ENCODE peak calls at places on chromosome 6, in eight cellular contexts. One of them, this sample, is unnamed.

GRCh38 chr6:21200056-21200870 is 393.3 kb upstream of the SOX4 start:
- DNase-seq in nephron progenitor cell: no peak
- DNase-seq in PC-9: no peak
- DNase-seq in AG04450: no peak
- DNase-seq in HFFc6: no peak
- DNase-seq in astrocyte of the spinal cord: no peak
- DNase-seq in body of pancreas: no peak
- DNase-seq in B cell: no peak
- DNase-seq in this sample: no peak

GRCh38 chr6:167134448-167135328 is 11.8 kb downstream of the CCR6 start:
- DNase-seq in PC-9: no peak
- DNase-seq in B cell: no peak
- DNase-seq in HFFc6: no peak
- DNase-seq in AG04450: no peak
- DNase-seq in body of pancreas: no peak
- DNase-seq in nephron progenitor cell: no peak
- DNase-seq in astrocyte of the spinal cord: no peak
- DNase-seq in this sample: no peak

GRCh38 chr6:152204584-152204983 is 397.1 kb downstream of the ESR1 start:
- DNase-seq in body of pancreas: no peak
- DNase-seq in HFFc6: no peak
- DNase-seq in AG04450: no peak
- DNase-seq in B cell: no peak
- DNase-seq in nephron progenitor cell: no peak
- DNase-seq in astrocyte of the spinal cord: no peak
- DNase-seq in PC-9: no peak
- DNase-seq in this sample: no peak

GRCh38 chr6:20129290-20130088 is 82.8 kb downstream of the MBOAT1 start:
- DNase-seq in HFFc6: no peak
- DNase-seq in astrocyte of the spinal cord: no peak
- DNase-seq in nephron progenitor cell: no peak
- DNase-seq in PC-9: no peak
- DNase-seq in body of pancreas: no peak
- DNase-seq in B cell: no peak
- DNase-seq in AG04450: no peak
- DNase-seq in this sample: no peak

GRCh38 chr6:56072856-56073255 is 174.5 kb downstream of the COL21A1 start:
- DNase-seq in PC-9: no peak
- DNase-seq in astrocyte of the spinal cord: peak
- DNase-seq in AG04450: no peak
- DNase-seq in body of pancreas: no peak
- DNase-seq in B cell: no peak
- DNase-seq in nephron progenitor cell: no peak
- DNase-seq in HFFc6: no peak
- DNase-seq in this sample: no peak

GRCh38 chr6:34514593-34515472 is 41.3 kb downstream of the SPDEF start:
- DNase-seq in nephron progenitor cell: peak
- DNase-seq in body of pancreas: peak
- DNase-seq in B cell: no peak
- DNase-seq in AG04450: peak
- DNase-seq in astrocyte of the spinal cord: peak
- DNase-seq in HFFc6: peak
- DNase-seq in PC-9: no peak
- DNase-seq in this sample: no peak

GRCh38 chr6:25175656-25176055 is 103.5 kb upstream of the CARMIL1 start:
- DNase-seq in nephron progenitor cell: no peak
- DNase-seq in astrocyte of the spinal cord: no peak
- DNase-seq in HFFc6: no peak
- DNase-seq in AG04450: no peak
- DNase-seq in body of pancreas: no peak
- DNase-seq in B cell: no peak
- DNase-seq in PC-9: no peak
- DNase-seq in this sample: no peak

GRCh38 chr6:4291453-4292403 is 156.4 kb upstream of the ECI2 start:
- DNase-seq in nephron progenitor cell: no peak
- DNase-seq in body of pancreas: no peak
- DNase-seq in B cell: no peak
- DNase-seq in PC-9: no peak
- DNase-seq in AG04450: no peak
- DNase-seq in HFFc6: peak
- DNase-seq in astrocyte of the spinal cord: peak
- DNase-seq in this sample: no peak

GRCh38 chr6:4640139-4640538 is 136.1 kb upstream of the CDYL start:
- DNase-seq in body of pancreas: no peak
- DNase-seq in astrocyte of the spinal cord: no peak
- DNase-seq in HFFc6: peak
- DNase-seq in AG04450: peak
- DNase-seq in nephron progenitor cell: no peak
- DNase-seq in B cell: no peak
- DNase-seq in PC-9: peak
- DNase-seq in this sample: no peak

GRCh38 chr6:37679539-37680476 is 17.9 kb downstream of the MDGA1 start:
- DNase-seq in B cell: peak
- DNase-seq in body of pancreas: no peak
- DNase-seq in nephron progenitor cell: peak
- DNase-seq in AG04450: no peak
- DNase-seq in astrocyte of the spinal cord: no peak
- DNase-seq in HFFc6: no peak
- DNase-seq in PC-9: no peak
- DNase-seq in this sample: no peak

GRCh38 chr6:13011612-13012146 is 295.1 kb downstream of the PHACTR1 start:
- DNase-seq in AG04450: no peak
- DNase-seq in astrocyte of the spinal cord: no peak
- DNase-seq in nephron progenitor cell: no peak
- DNase-seq in B cell: no peak
- DNase-seq in body of pancreas: no peak
- DNase-seq in PC-9: peak
- DNase-seq in HFFc6: no peak
- DNase-seq in this sample: no peak

GRCh38 chr6:88584581-88584980 is 378.8 kb downstream of the RNGTT start:
- DNase-seq in nephron progenitor cell: no peak
- DNase-seq in HFFc6: no peak
- DNase-seq in AG04450: no peak
- DNase-seq in astrocyte of the spinal cord: no peak
- DNase-seq in body of pancreas: no peak
- DNase-seq in PC-9: no peak
- DNase-seq in B cell: no peak
- DNase-seq in this sample: no peak

GRCh38 chr6:108484016-108484415 is 76.7 kb upstream of the FOXO3 start:
- DNase-seq in PC-9: no peak
- DNase-seq in B cell: no peak
- DNase-seq in nephron progenitor cell: no peak
- DNase-seq in body of pancreas: no peak
- DNase-seq in HFFc6: no peak
- DNase-seq in AG04450: no peak
- DNase-seq in astrocyte of the spinal cord: no peak
- DNase-seq in this sample: no peak

DNA sequence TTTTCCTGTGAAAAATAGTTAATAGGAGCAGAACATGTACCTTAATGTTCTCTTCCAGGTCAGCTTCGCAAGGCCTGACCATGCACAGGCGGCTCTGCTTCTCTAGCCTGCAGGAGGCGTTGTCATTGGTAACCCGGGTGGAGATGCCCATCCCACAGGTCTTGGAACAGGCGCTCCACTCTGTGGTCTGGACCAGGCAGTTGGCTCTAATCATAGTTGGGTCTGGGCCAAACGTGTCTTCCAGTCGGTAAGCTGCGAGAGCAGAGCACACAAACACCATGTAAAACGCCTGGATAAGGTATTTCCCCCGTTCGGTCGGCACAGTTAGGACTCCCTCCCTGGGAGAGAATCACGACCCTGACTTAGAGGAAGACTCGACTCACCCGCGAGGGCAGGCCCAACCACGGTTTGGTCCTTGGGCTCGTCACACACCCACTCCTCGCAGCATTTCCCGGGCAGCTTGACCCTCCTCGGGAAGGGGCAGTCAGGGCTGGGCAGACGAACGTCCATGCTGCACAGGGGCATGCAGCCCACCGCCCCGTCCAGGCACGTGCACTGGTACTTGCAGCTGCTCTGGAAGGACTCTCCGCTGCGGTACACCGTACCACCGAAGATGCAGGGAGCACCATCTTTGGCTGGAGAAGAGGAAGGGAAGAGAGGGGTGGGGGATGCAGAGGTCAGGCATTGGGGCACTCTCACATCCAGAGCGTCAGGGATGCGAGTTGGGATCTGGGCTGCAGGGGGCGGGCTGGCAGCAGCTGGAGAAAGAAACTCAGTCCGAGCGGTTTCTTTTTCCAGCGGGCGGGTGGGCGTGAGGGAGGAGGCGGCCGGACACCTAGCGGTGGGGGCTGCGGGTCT is 1.0 kb downstream of the CCN2 start:
- DNase-seq in HFFc6: peak
- DNase-seq in PC-9: no peak
- DNase-seq in B cell: peak
- DNase-seq in body of pancreas: peak
- DNase-seq in astrocyte of the spinal cord: peak
- DNase-seq in nephron progenitor cell: peak
- DNase-seq in AG04450: peak
- DNase-seq in this sample: no peak
- TF ChIP-seq CTCF in HFFc6: peak
- TF ChIP-seq CTCF in PC-9: no peak
- TF ChIP-seq CTCF in B cell: peak
- TF ChIP-seq CTCF in body of pancreas: peak
- TF ChIP-seq CTCF in astrocyte of the spinal cord: peak
- TF ChIP-seq CTCF in nephron progenitor cell: peak
- TF ChIP-seq CTCF in AG04450: peak
- TF ChIP-seq CTCF in this sample: no peak

DNA sequence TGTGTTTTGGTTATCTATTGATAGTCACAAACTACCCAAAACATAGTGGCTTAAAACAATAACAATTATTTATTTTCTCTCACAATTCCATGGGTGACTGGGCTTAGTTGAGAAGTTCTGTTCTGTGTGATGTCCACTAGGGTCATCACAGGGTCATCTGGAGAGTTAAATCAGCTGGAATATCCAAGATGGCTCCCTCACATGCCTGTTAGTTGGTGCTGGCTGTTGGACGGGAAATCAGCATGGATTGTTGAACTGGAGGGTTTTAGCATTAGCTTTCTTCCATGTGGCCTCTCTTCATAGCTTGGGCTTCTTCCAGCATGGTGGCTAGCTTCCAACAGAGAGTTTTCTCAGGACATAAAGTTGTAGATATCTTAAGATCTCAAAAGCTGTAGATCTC is 19.5 kb downstream of the MARCKS start:
- DNase-seq in astrocyte of the spinal cord: no peak
- DNase-seq in AG04450: no peak
- DNase-seq in B cell: no peak
- DNase-seq in nephron progenitor cell: no peak
- DNase-seq in HFFc6: no peak
- DNase-seq in PC-9: no peak
- DNase-seq in body of pancreas: no peak
- DNase-seq in this sample: no peak
- TF ChIP-seq CTCF in astrocyte of the spinal cord: no peak
- TF ChIP-seq CTCF in AG04450: no peak
- TF ChIP-seq CTCF in B cell: no peak
- TF ChIP-seq CTCF in nephron progenitor cell: no peak
- TF ChIP-seq CTCF in HFFc6: no peak
- TF ChIP-seq CTCF in PC-9: no peak
- TF ChIP-seq CTCF in body of pancreas: no peak
- TF ChIP-seq CTCF in this sample: no peak

GRCh38 chr6:52571099-52571755 is 5.6 kb downstream of the TRAM2 start:
- DNase-seq in nephron progenitor cell: peak
- DNase-seq in B cell: no peak
- DNase-seq in AG04450: no peak
- DNase-seq in HFFc6: no peak
- DNase-seq in PC-9: no peak
- DNase-seq in astrocyte of the spinal cord: no peak
- DNase-seq in body of pancreas: no peak
- DNase-seq in this sample: peak

GRCh38 chr6:52575490-52575868 is 1.4 kb downstream of the TRAM2 start:
- DNase-seq in body of pancreas: no peak
- DNase-seq in nephron progenitor cell: no peak
- DNase-seq in HFFc6: no peak
- DNase-seq in PC-9: no peak
- DNase-seq in AG04450: no peak
- DNase-seq in astrocyte of the spinal cord: no peak
- DNase-seq in B cell: no peak
- DNase-seq in this sample: no peak

GRCh38 chr6:52574709-52575489 is 2.0 kb downstream of the TRAM2 start:
- DNase-seq in HFFc6: peak
- DNase-seq in B cell: peak
- DNase-seq in PC-9: no peak
- DNase-seq in body of pancreas: peak
- DNase-seq in AG04450: no peak
- DNase-seq in nephron progenitor cell: no peak
- DNase-seq in astrocyte of the spinal cord: no peak
- DNase-seq in this sample: peak

GRCh38 chr6:52572536-52572935 is 4.3 kb downstream of the TRAM2 start:
- DNase-seq in PC-9: no peak
- DNase-seq in HFFc6: no peak
- DNase-seq in B cell: no peak
- DNase-seq in body of pancreas: no peak
- DNase-seq in nephron progenitor cell: no peak
- DNase-seq in astrocyte of the spinal cord: no peak
- DNase-seq in AG04450: no peak
- DNase-seq in this sample: no peak

GRCh38 chr6:52573295-52573694 is 3.6 kb downstream of the TRAM2 start:
- DNase-seq in B cell: no peak
- DNase-seq in nephron progenitor cell: peak
- DNase-seq in HFFc6: peak
- DNase-seq in AG04450: no peak
- DNase-seq in PC-9: no peak
- DNase-seq in astrocyte of the spinal cord: no peak
- DNase-seq in body of pancreas: no peak
- DNase-seq in this sample: no peak
- TF ChIP-seq CTCF in B cell: no peak
- TF ChIP-seq CTCF in nephron progenitor cell: no peak
- TF ChIP-seq CTCF in HFFc6: peak
- TF ChIP-seq CTCF in AG04450: no peak
- TF ChIP-seq CTCF in PC-9: no peak
- TF ChIP-seq CTCF in astrocyte of the spinal cord: peak
- TF ChIP-seq CTCF in body of pancreas: no peak
- TF ChIP-seq CTCF in this sample: no peak

DNA sequence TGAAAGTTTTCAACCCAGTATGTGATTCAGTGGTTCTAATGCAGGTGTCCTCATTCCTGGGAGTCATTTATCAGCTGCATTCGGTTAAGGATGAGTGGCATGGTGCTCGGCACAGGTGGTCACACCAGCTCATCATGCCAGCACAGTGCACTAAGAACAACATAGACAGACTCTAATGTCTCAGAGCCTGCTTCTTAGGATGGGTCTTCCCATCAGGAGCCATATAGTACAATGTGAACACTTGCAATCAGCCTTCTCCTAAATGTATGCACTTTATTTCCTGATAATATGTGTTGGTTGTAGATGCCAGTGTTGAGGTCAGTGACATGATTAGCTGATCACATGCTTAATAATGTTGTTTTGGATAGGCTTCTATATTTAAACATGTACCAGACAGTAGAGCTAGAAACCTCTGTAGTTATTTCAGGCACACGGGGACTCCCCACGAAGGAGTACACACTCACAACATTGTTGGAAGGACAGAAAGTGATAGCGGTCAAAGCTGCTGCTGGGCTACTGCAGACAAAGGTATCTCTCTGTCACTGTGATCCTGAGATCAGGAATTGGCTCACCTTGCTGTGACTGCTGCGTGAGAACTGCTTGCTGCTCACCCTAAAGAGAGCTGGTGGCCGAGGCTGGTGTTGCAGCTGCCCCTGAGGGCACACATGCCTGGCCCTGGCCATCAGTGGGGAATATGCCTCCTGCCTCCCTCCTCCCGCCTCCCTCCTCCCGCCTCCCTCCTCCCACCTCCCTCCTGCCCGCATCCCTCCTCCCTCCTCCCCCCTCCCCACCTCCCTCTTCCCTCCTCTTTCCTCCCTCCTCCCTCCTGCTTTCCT is 195.4 kb downstream of the SMOC2 start:
- DNase-seq in HFFc6: no peak
- DNase-seq in body of pancreas: no peak
- DNase-seq in nephron progenitor cell: no peak
- DNase-seq in AG04450: no peak
- DNase-seq in PC-9: no peak
- DNase-seq in B cell: no peak
- DNase-seq in astrocyte of the spinal cord: no peak
- DNase-seq in this sample: no peak
- TF ChIP-seq CTCF in HFFc6: no peak
- TF ChIP-seq CTCF in body of pancreas: no peak
- TF ChIP-seq CTCF in nephron progenitor cell: no peak
- TF ChIP-seq CTCF in AG04450: no peak
- TF ChIP-seq CTCF in PC-9: no peak
- TF ChIP-seq CTCF in B cell: no peak
- TF ChIP-seq CTCF in astrocyte of the spinal cord: no peak
- TF ChIP-seq CTCF in this sample: no peak